ENCODE peak calls at places on chromosomes 11 and 22, in five cellular contexts. P is A549, J is prostate gland, H is uterus, T is sigmoid colon. B is an unnamed sample.

GRCh38 chr22:49588739-49589138 is 238.9 kb downstream of the BRD1 start:
- DNase-seq in P (no peak), J (no peak), H (no peak), T (no peak), B (no peak)

GRCh38 chr11:90542092-90542491 is 319.2 kb upstream of the CHORDC1 start:
- DNase-seq in P (no peak), J (no peak), H (no peak), T (no peak), B (no peak)

GRCh38 chr11:124669193-124669592 is 4.3 kb downstream of the SIAE start:
- DNase-seq in P (peak; percentile 49), J (peak; percentile 48), H (peak; percentile 41), T (no peak), B (no peak)

GRCh38 chr11:117716652-117717440 is 80.2 kb downstream of the DSCAML1 start:
- DNase-seq in P (no peak), J (no peak), H (no peak), T (peak; percentile 58), B (no peak)

GRCh38 chr22:37212174-37212906 is at the start of gene SSTR3:
- DNase-seq in P (no peak), J (no peak), H (no peak), T (peak; percentile 52), B (no peak)

GRCh38 chr22:37930270-37930951 is 23.0 kb downstream of the C22orf23 start:
- DNase-seq in P (peak; percentile 25), J (no peak), H (no peak), T (no peak), B (no peak)

GRCh38 chr11:95606824-95607223 is 182.8 kb downstream of the FAM76B start:
- DNase-seq in P (no peak), J (no peak), H (no peak), T (no peak), B (no peak)

GRCh38 chr22:20436309-20437252 is 1.0 kb downstream of the SCARF2 start:
- DNase-seq in P (no peak), J (no peak), H (peak; percentile 43), T (peak; percentile 73), B (no peak)

GRCh38 chr11:12404461-12404860 is 27.1 kb downstream of the PARVA start:
- DNase-seq in P (no peak), J (no peak), H (no peak), T (peak; percentile 91), B (no peak)

GRCh38 chr11:63560506-63561179 is 2.5 kb downstream of the PLAAT2 start:
- DNase-seq in P (no peak), J (peak; percentile 70), H (no peak), T (peak; percentile 55), B (no peak)

GRCh38 chr11:68199295-68199987 is 13.7 kb downstream of the KMT5B start:
- DNase-seq in P (no peak), J (no peak), H (no peak), T (no peak), B (no peak)

GRCh38 chr11:122671270-122671906 is 15.9 kb downstream of the UBASH3B start:
- DNase-seq in P (no peak), J (no peak), H (no peak), T (no peak), B (no peak)

GRCh38 chr22:26482171-26482570 is 1.4 kb downstream of the HPS4 start:
- DNase-seq in P (no peak), J (no peak), H (no peak), T (no peak), B (no peak)

GRCh38 chr11:21635359-21635758 is 557.5 kb upstream of the ANO5 start:
- DNase-seq in P (no peak), J (no peak), H (no peak), T (no peak), B (no peak)

GRCh38 chr11:86676533-86677154 is 4.2 kb upstream of the ME3 start:
- DNase-seq in P (no peak), J (no peak), H (no peak), T (no peak), B (no peak)

GRCh38 chr11:74815966-74816365 is 67.3 kb downstream of the RNF169 start:
- DNase-seq in P (no peak), J (no peak), H (no peak), T (no peak), B (no peak)

GRCh38 chr11:70334351-70334995 is 63.9 kb upstream of the CTTN start:
- DNase-seq in P (no peak), J (no peak), H (no peak), T (no peak), B (no peak)

GRCh38 chr11:65419773-65420481 is 2.7 kb upstream of the NEAT1 start:
- DNase-seq in P (no peak), J (peak; percentile 98), H (peak; percentile 96), T (peak; percentile 98), B (peak; percentile 91)

GRCh38 chr11:95140397-95141030 is 50.9 kb downstream of the ENDOD1 start:
- DNase-seq in P (no peak), J (no peak), H (no peak), T (no peak), B (no peak)

GRCh38 chr11:110125632-110126031 is 32.4 kb downstream of the ZC3H12C start:
- DNase-seq in P (no peak), J (no peak), H (no peak), T (no peak), B (no peak)

GRCh38 chr22:35611200-35611890 is 5.8 kb downstream of the MB start:
- DNase-seq in P (no peak), J (no peak), H (no peak), T (no peak), B (no peak)

GRCh38 chr11:116895053-116895757 is 57.8 kb upstream of the APOA1 start:
- DNase-seq in P (no peak), J (no peak), H (peak; percentile 21), T (peak; percentile 70), B (peak; percentile 27)

GRCh38 chr22:20867179-20868099 is 8.6 kb downstream of the SNAP29 start:
- DNase-seq in P (no peak), J (no peak), H (peak; percentile 54), T (peak; percentile 71), B (peak; percentile 20)

GRCh38 chr11:12167098-12167999 is 57.0 kb downstream of the MICAL2 start:
- DNase-seq in P (peak; percentile 63), J (no peak), H (no peak), T (no peak), B (no peak)

GRCh38 chr11:27700351-27701261 is at the start of gene BDNF:
- DNase-seq in P (peak; percentile 49), J (no peak), H (no peak), T (no peak), B (no peak)

GRCh38 chr11:69683764-69684333 is 8.7 kb upstream of the LTO1 start:
- DNase-seq in P (no peak), J (no peak), H (no peak), T (peak; percentile 38), B (no peak)

GRCh38 chr22:25404923-25405853 is 159.3 kb upstream of the GRK3 start:
- DNase-seq in P (peak; percentile 52), J (peak; percentile 73), H (peak; percentile 64), T (peak; percentile 88), B (peak; percentile 54)

GRCh38 chr11:101475699-101476098 is 108.1 kb downstream of the TRPC6 start:
- DNase-seq in P (no peak), J (no peak), H (no peak), T (no peak), B (no peak)

GRCh38 chr22:42696331-42696967 is 24.2 kb downstream of the A4GALT start:
- DNase-seq in P (no peak), J (no peak), H (no peak), T (no peak), B (no peak)

GRCh38 chr22:23268877-23269276 is 88.6 kb downstream of the BCR start:
- DNase-seq in P (no peak), J (no peak), H (no peak), T (no peak), B (no peak)

GRCh38 chr11:78449866-78450265 is 32.2 kb upstream of the GAB2 start:
- DNase-seq in P (no peak), J (no peak), H (no peak), T (no peak), B (no peak)

GRCh38 chr11:109644158-109644557 is 222.2 kb downstream of the C11orf87 start:
- DNase-seq in P (no peak), J (no peak), H (no peak), T (no peak), B (no peak)

GRCh38 chr11:35146074-35146521 is 7.1 kb downstream of the CD44 start:
- DNase-seq in P (no peak), J (no peak), H (no peak), T (no peak), B (no peak)

GRCh38 chr11:27028653-27029052 is 12.0 kb upstream of the BBOX1 start:
- DNase-seq in P (no peak), J (no peak), H (no peak), T (no peak), B (no peak)

GRCh38 chr22:31098633-31099110 is 8.7 kb downstream of the SELENOM start:
- DNase-seq in P (no peak), J (no peak), H (peak; percentile 85), T (peak; percentile 92), B (peak; percentile 75)

GRCh38 chr11:91295591-91295990 is 929.0 kb upstream of the FAT3 start:
- DNase-seq in P (no peak), J (no peak), H (no peak), T (no peak), B (no peak)

GRCh38 chr22:27490080-27490479 is 311.5 kb downstream of the MN1 start:
- DNase-seq in P (no peak), J (no peak), H (no peak), T (no peak), B (no peak)
- TF ChIP-seq POLR2A in P (no peak), J (no peak), H (no peak), T (no peak), B (no peak)

DNA sequence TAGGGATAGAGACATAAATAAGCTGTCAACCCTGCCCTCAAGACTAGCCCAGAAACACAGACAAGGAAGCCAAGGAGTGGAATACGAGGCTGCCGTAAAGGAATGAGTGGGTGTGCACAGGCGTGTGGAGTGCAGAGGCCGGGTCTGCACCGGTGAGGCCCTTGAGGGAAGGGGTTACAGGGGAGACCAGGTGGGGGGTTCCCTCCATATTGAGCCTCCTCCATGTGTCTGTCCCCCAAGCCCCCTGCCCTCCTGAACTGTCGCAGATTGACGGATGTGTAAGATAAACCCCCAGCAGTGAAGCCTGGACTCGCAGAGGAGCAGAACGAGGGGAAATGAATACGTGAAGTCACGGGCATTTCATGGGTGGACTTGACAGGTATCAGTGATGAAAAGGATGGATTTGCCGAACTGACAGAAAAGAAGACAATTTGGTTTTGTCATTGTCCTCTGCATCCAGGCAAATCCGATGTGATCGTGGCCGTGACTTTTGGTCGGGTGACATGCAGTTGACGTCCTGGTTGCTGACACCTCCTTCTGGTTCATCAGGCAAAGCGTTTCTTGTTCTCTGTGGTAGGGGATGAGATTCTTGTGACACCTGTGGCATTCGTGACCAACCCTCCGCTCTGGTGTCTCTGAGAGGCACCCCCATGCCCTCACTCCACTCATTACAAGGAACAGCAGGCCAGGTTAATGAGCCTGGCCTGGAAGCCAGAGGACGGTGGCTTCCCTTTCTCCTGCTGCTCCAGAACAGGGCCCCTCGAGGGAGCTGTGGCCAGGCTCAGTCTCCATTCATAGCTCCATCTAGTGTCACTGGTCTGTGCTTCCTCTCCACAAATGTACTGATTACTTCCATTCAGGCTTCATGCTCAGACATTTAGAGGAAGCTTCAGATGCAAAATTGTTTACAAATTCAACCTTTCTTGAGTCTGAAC is 223.1 kb upstream of the B3GAT1 start:
- DNase-seq in P (no peak), J (no peak), H (no peak), T (no peak), B (no peak)
- TF ChIP-seq CTCF in P (no peak), J (no peak), H (no peak), T (no peak), B (no peak)

GRCh38 chr11:45900916-45901617 is 6.0 kb downstream of the FREY1 start:
- DNase-seq in P (no peak), J (no peak), H (no peak), T (peak; percentile 81), B (no peak)
- TF ChIP-seq POLR2A in P (no peak), J (no peak), H (no peak), T (no peak), B (no peak)

GRCh38 chr11:6022954-6023353 is 7.6 kb downstream of the OR56A1 start:
- DNase-seq in P (peak; percentile 13), J (peak; percentile 7), H (no peak), T (no peak), B (no peak)
- TF ChIP-seq CTCF in P (peak; percentile 46), J (no peak), H (peak; percentile 39), T (no peak), B (peak; percentile 58)